ENCODE peak calls at places on chromosomes 13 and 19, in five cellular contexts. L is AG09309; Y is CD4-positive, alpha-beta T cell; V is glutamatergic neuron; W is PC-9. Z is an unnamed sample.

GRCh38 chr13:99087954-99088491 is 110.2 kb upstream of the DOCK9 start:
- DNase-seq in L (no peak), V (peak; percentile 40), Y (peak; percentile 30), W (peak; percentile 77), Z (no peak)

GRCh38 chr19:10780368-10780767 is 55.6 kb downstream of the TMED1 start:
- DNase-seq in L (peak; percentile 56), W (no peak), V (no peak), Y (no peak), Z (no peak)

GRCh38 chr19:41416194-41416674 is 10.9 kb downstream of the B3GNT8 start:
- DNase-seq in W (no peak), V (no peak), L (no peak), Y (no peak), Z (no peak)

GRCh38 chr13:95156208-95156607 is 145.0 kb downstream of the ABCC4 start:
- DNase-seq in L (no peak), V (no peak), W (no peak), Y (no peak), Z (peak; percentile 31)

GRCh38 chr13:109345433-109345941 is 440.9 kb downstream of the IRS2 start:
- DNase-seq in V (no peak), W (no peak), Y (no peak), L (no peak), Z (peak; percentile 72)

GRCh38 chr13:28441533-28441928 is 53.4 kb downstream of the FLT1 start:
- DNase-seq in V (no peak), Y (no peak), W (no peak), L (no peak), Z (no peak)

GRCh38 chr13:75832812-75833211 is 196.7 kb downstream of the LMO7 start:
- DNase-seq in W (no peak), V (no peak), L (no peak), Y (no peak), Z (no peak)

GRCh38 chr19:47511681-47512080 is 3.2 kb downstream of the NAPA start:
- DNase-seq in Y (no peak), L (no peak), V (peak; percentile 79), W (no peak), Z (peak; percentile 12)

GRCh38 chr13:36344886-36345437 is 1.2 kb downstream of the SPART start:
- DNase-seq in Y (no peak), V (no peak), L (no peak), W (no peak), Z (no peak)

GRCh38 chr13:43157796-43158195 is 134.4 kb downstream of the DNAJC15 start:
- DNase-seq in L (no peak), Y (no peak), V (no peak), W (no peak), Z (peak; percentile 52)

GRCh38 chr13:62360609-62361008 is 945.0 kb upstream of the PCDH20 start:
- DNase-seq in Y (no peak), W (no peak), V (no peak), L (no peak), Z (no peak)

GRCh38 chr13:99124695-99125334 is 75.8 kb upstream of the UBAC2 start:
- DNase-seq in Y (no peak), L (peak; percentile 4), W (peak; percentile 74), V (no peak), Z (peak; percentile 4)

GRCh38 chr13:111912991-111913781 is 153.8 kb upstream of the SOX1 start:
- DNase-seq in Y (no peak), L (no peak), V (no peak), W (no peak), Z (no peak)

GRCh38 chr19:12646551-12646950 is 20.0 kb downstream of the MAN2B1 start:
- DNase-seq in W (peak; percentile 29), Y (no peak), L (no peak), V (no peak), Z (no peak)

GRCh38 chr13:62387642-62388041 is 972.0 kb upstream of the PCDH20 start:
- DNase-seq in V (no peak), L (no peak), Y (no peak), W (no peak), Z (no peak)

GRCh38 chr13:31859546-31859945 is 120.2 kb downstream of the RXFP2 start:
- DNase-seq in W (no peak), V (peak; percentile 71), L (no peak), Y (no peak), Z (no peak)

GRCh38 chr19:40822161-40822560 is 23.2 kb downstream of the EGLN2 start:
- DNase-seq in V (no peak), Y (no peak), L (no peak), W (no peak), Z (no peak)

GRCh38 chr19:18514800-18515682 is 6.8 kb downstream of the ELL start:
- DNase-seq in V (no peak), Y (no peak), L (no peak), W (peak; percentile 98), Z (peak; percentile 32)

GRCh38 chr19:46426035-46426505 is 2.7 kb downstream of the PNMA8C start:
- DNase-seq in V (no peak), W (no peak), Y (no peak), L (no peak), Z (no peak)

GRCh38 chr19:30312582-30313352 is 59.4 kb upstream of the ZNF536 start:
- DNase-seq in Y (no peak), V (no peak), W (no peak), L (no peak), Z (no peak)

GRCh38 chr13:34654682-34655081 is 287.4 kb upstream of the NBEA start:
- DNase-seq in Y (no peak), L (no peak), W (no peak), V (no peak), Z (no peak)

GRCh38 chr13:46553521-46553885 is 533 bp downstream of the LRCH1 start:
- DNase-seq in Y (peak; percentile 7), L (no peak), V (peak; percentile 43), W (no peak), Z (no peak)

GRCh38 chr13:104286566-104287290 is 1220.5 kb upstream of the SLC10A2 start:
- DNase-seq in V (no peak), W (peak; percentile 42), Y (no peak), L (no peak), Z (no peak)

GRCh38 chr13:110456550-110456949 is 105.0 kb downstream of the RAB20 start:
- DNase-seq in Y (no peak), L (no peak), V (no peak), W (no peak), Z (no peak)

GRCh38 chr19:3184847-3185481 is 766 bp upstream of the NCLN start:
- DNase-seq in V (peak; percentile 70), L (peak; percentile 8), Y (peak; percentile 61), W (peak; percentile 36), Z (no peak)

GRCh38 chr13:109646423-109646822 is 140.0 kb downstream of the IRS2 start:
- DNase-seq in L (no peak), W (no peak), V (no peak), Y (no peak), Z (no peak)

GRCh38 chr13:102141625-102142472 is 260.0 kb downstream of the FGF14 start:
- DNase-seq in V (no peak), Y (no peak), L (peak; percentile 3), W (no peak), Z (no peak)
- TF ChIP-seq CTCF in V (peak; percentile 93), Y (peak; percentile 51), L (peak; percentile 62), W (peak; percentile 94), Z (peak; percentile 83)

GRCh38 chr19:15253076-15253475 is 20.8 kb upstream of the EPHX3 start:
- DNase-seq in V (no peak), L (no peak), W (no peak), Y (no peak), Z (no peak)

GRCh38 chr19:15253513-15253912 is 21.3 kb upstream of the EPHX3 start:
- DNase-seq in Y (no peak), V (no peak), W (no peak), L (no peak), Z (no peak)

GRCh38 chr19:15251010-15251748 is 18.9 kb upstream of the EPHX3 start:
- DNase-seq in Y (no peak), W (no peak), L (no peak), V (no peak), Z (peak; percentile 62)

GRCh38 chr19:15251749-15252397 is 19.6 kb upstream of the EPHX3 start:
- DNase-seq in W (peak; percentile 78), Y (no peak), L (peak; percentile 95), V (peak; percentile 74), Z (peak; percentile 94)

GRCh38 chr19:15252398-15253018 is 20.3 kb upstream of the EPHX3 start:
- DNase-seq in L (no peak), V (no peak), Y (no peak), W (no peak), Z (peak; percentile 65)
- TF ChIP-seq CTCF in L (peak; percentile 68), V (no peak), Y (no peak), W (peak; percentile 60), Z (peak; percentile 85)

GRCh38 chr13:67148219-67148583 is 81.9 kb downstream of the PCDH9 start:
- DNase-seq in Y (no peak), W (no peak), V (no peak), L (no peak), Z (peak; percentile 52)
- TF ChIP-seq CTCF in Y (no peak), W (no peak), V (no peak), L (no peak), Z (no peak)

DNA sequence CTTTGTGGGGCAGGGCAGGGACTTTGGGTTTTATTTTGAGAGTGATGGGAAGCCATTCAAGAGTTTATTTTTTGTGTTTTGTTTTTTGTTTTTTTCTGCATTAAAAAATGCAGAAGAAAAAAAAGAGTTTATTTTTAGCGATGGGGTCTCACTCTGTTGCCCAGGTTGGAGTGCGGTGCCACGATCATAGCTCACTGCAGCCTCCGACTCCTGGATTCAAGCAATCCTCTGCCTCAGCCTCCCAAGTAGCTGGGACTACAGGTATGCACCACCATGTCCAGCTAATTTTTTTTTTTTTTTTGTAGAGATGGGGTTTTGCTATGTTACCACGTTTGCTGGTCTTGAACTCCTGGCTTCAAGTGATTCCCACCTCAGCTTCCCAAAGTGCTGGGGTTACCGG is 12.5 kb upstream of the CA11 start:
- DNase-seq in W (no peak), Y (no peak), V (no peak), L (no peak), Z (no peak)
- TF ChIP-seq CTCF in W (no peak), Y (no peak), V (no peak), L (no peak), Z (no peak)

Z was measured in HFFc6.